ENCODE peak calls at places on chromosome 21, in seven cellular contexts. D, T, S, A, M, H and Q are unnamed samples.

GRCh38 chr21:29293495-29293894 is 5.2 kb upstream of the BACH1 start:
- DNase-seq in S (no peak), M (no peak), D (no peak), H (no peak), A (no peak), T (no peak), Q (no peak)

GRCh38 chr21:30206551-30207251 is 9.2 kb downstream of the CLDN8 start:
- DNase-seq in S (no peak), A (no peak), H (no peak), M (no peak), T (no peak), D (no peak), Q (peak; percentile 66)

GRCh38 chr21:37636152-37636860 is 269.7 kb downstream of the DYRK1A start:
- DNase-seq in S (no peak), A (no peak), T (no peak), M (peak; percentile 16), D (no peak), H (no peak), Q (peak; percentile 87)

GRCh38 chr21:23402929-23403520 is 2204.3 kb downstream of the MRPL39 start:
- DNase-seq in T (no peak), S (no peak), M (no peak), A (no peak), D (no peak), H (no peak), Q (no peak)

GRCh38 chr21:42315296-42315891 is at the start of gene TFF3:
- DNase-seq in S (no peak), T (no peak), D (peak; percentile 75), A (peak; percentile 68), M (no peak), H (no peak), Q (no peak)

GRCh38 chr21:41283211-41283818 is 33.3 kb upstream of the FAM3B start:
- DNase-seq in T (peak; percentile 66), D (peak; percentile 67), S (peak; percentile 36), M (peak; percentile 65), H (no peak), A (peak; percentile 53), Q (peak; percentile 46)

GRCh38 chr21:28832013-28832714 is 160.5 kb downstream of the LTN1 start:
- DNase-seq in A (no peak), T (no peak), H (no peak), S (peak; percentile 24), M (no peak), D (no peak), Q (peak; percentile 77)

GRCh38 chr21:41375875-41376274 is 14.0 kb downstream of the MX2 start:
- DNase-seq in M (no peak), D (no peak), A (no peak), S (no peak), T (no peak), H (no peak), Q (no peak)

GRCh38 chr21:34535886-34536285 is 23.9 kb upstream of the KCNE1 start:
- DNase-seq in D (no peak), A (no peak), T (no peak), M (no peak), S (no peak), H (no peak), Q (no peak)

DNA sequence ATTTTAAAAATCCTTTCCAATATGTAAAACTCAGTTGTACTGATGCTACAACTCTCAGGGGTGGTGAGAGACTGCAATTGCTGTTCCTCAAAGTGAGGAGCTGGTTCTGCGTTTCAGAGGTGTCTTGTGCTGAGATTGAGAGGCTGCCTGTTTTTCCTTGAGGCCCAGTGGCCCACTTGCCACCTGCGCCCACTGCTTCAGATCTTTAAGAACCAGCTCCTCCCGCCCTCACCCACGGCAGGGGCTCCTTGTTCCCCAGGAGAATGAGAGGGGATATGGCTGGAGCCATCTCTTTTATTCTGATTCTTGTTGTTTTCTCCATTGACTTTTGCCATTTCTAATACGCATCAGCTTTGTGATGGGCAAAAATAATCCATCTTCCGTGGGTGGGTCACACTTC is 45.5 kb downstream of the EVA1C start:
- DNase-seq in T (no peak), H (no peak), S (no peak), D (no peak), M (no peak), A (no peak), Q (no peak)
- TF ChIP-seq CTCF in T (no peak), H (no peak), S (no peak), D (no peak), M (no peak), A (no peak), Q (no peak)

GRCh38 chr21:45523411-45524101 is 18.7 kb downstream of the SLC19A1 start:
- DNase-seq in M (no peak), D (peak; percentile 2), T (no peak), S (no peak), A (no peak), H (peak; percentile 54), Q (no peak)

GRCh38 chr21:45521241-45521640 is 21.0 kb downstream of the SLC19A1 start:
- DNase-seq in T (no peak), A (no peak), S (no peak), D (no peak), H (no peak), M (no peak), Q (no peak)

GRCh38 chr21:45524756-45525152 is 17.5 kb downstream of the SLC19A1 start:
- DNase-seq in D (peak; percentile 3), H (peak; percentile 46), S (no peak), A (no peak), T (no peak), M (no peak), Q (no peak)

GRCh38 chr21:45522381-45522780 is 19.9 kb downstream of the SLC19A1 start:
- DNase-seq in T (no peak), M (no peak), A (no peak), S (no peak), D (no peak), H (peak; percentile 18), Q (no peak)

GRCh38 chr21:45522986-45523385 is 19.3 kb downstream of the SLC19A1 start:
- DNase-seq in M (no peak), T (no peak), H (peak; percentile 37), S (no peak), A (no peak), D (peak; percentile 2), Q (no peak)
- H3K27ac ChIP-seq in M (no peak overlapping the region), T (no peak overlapping the region), H (no peak overlapping the region), S (no peak overlapping the region), A (no peak overlapping the region), D (no peak overlapping the region), Q (no peak overlapping the region)

DNA sequence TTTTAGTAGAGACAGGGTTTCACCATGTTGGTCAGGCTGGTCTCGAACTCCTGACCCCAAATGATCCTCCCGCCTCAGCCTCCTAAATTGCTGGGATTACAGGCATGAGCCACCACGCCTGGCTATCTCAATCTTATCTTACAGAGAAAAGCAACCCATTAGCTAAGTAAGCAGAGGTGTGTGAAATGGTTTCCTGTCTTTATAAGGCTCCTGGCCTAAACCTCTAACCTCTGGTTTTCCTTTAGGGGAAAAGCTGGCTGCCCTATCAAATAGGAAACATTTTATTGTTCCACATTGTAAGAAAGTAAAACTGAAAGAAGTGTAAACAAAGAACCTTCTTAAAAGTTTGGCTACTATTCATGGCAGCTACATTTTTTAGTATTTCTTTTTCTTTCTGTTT is 78.3 kb upstream of the MORC3 start:
- DNase-seq in T (no peak), H (no peak), A (no peak), S (no peak), D (no peak), M (no peak), Q (no peak)
- TF ChIP-seq CTCF in T (no peak), H (no peak), A (no peak), S (no peak), D (no peak), M (no peak), Q (no peak)

DNA sequence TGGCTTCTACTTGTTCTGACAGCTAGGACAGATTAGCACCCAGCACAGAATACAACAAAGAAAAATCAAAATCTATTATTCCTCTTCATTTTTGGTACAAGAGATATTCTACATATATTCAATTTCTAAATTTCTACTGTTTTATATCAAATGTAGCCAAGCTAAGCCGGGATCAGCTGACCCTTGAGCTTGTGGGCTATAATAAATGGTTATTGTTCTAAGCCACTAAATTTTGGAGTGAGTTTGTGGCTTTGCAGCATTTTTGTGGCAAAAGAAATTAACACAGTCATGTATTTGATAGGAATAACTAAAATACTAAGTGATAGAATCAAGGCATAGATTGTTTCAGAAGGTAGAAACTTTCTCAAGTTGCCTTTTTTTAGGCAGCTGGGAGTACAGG is 50.7 kb downstream of the APP start:
- DNase-seq in A (no peak), T (no peak), H (no peak), S (no peak), M (no peak), D (no peak), Q (no peak)
- H3K27ac ChIP-seq in A (no peak overlapping the region), T (no peak overlapping the region), H (no peak overlapping the region), S (no peak overlapping the region), M (no peak overlapping the region), D (no peak overlapping the region), Q (no peak overlapping the region)

GRCh38 chr21:44873356-44874239 is at the start of gene PTTG1IP:
- DNase-seq in M (peak; percentile 90), T (peak; percentile 98), H (peak; percentile 99), A (peak; percentile 97), D (peak; percentile 99), S (peak; percentile 99), Q (peak; percentile 80)

GRCh38 chr21:44874240-44874496 is 678 bp upstream of the PTTG1IP start:
- DNase-seq in D (no peak), H (no peak), T (no peak), M (no peak), A (no peak), S (no peak), Q (no peak)

GRCh38 chr21:44876849-44877575 is 3.5 kb upstream of the PTTG1IP start:
- DNase-seq in M (no peak), S (no peak), D (no peak), A (no peak), T (no peak), H (no peak), Q (no peak)

GRCh38 chr21:44874497-44875331 is 1.2 kb upstream of the PTTG1IP start:
- DNase-seq in S (peak; percentile 48), A (peak; percentile 70), D (peak; percentile 82), T (peak; percentile 77), M (no peak), H (peak; percentile 83), Q (no peak)

GRCh38 chr21:44875341-44875740 is 1.9 kb upstream of the PTTG1IP start:
- DNase-seq in S (no peak), A (no peak), T (no peak), H (no peak), M (no peak), D (no peak), Q (no peak)
- TF ChIP-seq CTCF in S (no peak), A (no peak), T (no peak), H (no peak), M (no peak), D (no peak), Q (peak; percentile 60)

GRCh38 chr21:36385909-36386642 is 884 bp downstream of the CHAF1B start:
- DNase-seq in H (no peak), M (no peak), T (no peak), D (no peak), A (no peak), S (no peak), Q (no peak)

GRCh38 chr21:36379236-36379635 is 6.0 kb upstream of the CHAF1B start:
- DNase-seq in T (no peak), M (no peak), A (no peak), D (no peak), S (no peak), H (no peak), Q (no peak)

GRCh38 chr21:36385233-36385908 is at the start of gene CHAF1B:
- DNase-seq in S (peak; percentile 73), D (peak; percentile 92), H (peak; percentile 85), T (peak; percentile 61), A (peak; percentile 71), M (peak; percentile 15), Q (peak; percentile 35)

GRCh38 chr21:36384885-36385232 is 333 bp upstream of the CHAF1B start:
- DNase-seq in T (no peak), A (no peak), H (no peak), D (no peak), M (no peak), S (no peak), Q (no peak)

GRCh38 chr21:36381841-36382589 is 3.2 kb upstream of the CHAF1B start:
- DNase-seq in T (no peak), D (no peak), H (no peak), S (no peak), A (no peak), M (no peak), Q (no peak)
- H3K27ac ChIP-seq in T (no peak overlapping the region), D (peak overlapping the region; percentile 25), H (no peak overlapping the region), S (no peak overlapping the region), A (no peak overlapping the region), M (no peak overlapping the region), Q (no peak overlapping the region)